ENCODE peak calls at places on chromosomes 3 and 15, in four cellular contexts. D, V, R and F are unnamed samples.

GRCh38 chr3:3801510-3801841 is 2.2 kb downstream of the LRRN1 start:
- ATAC-seq in D (no peak), V (no peak), R (no peak), F (no peak)

GRCh38 chr3:188385295-188385694 is 231.3 kb downstream of the LPP start:
- ATAC-seq in D (no peak), V (no peak), R (no peak), F (no peak)

GRCh38 chr15:42591238-42591936 is 16.0 kb downstream of the STARD9 start:
- ATAC-seq in D (peak), V (peak), R (no peak), F (no peak)

GRCh38 chr3:133472242-133472641 is 72.4 kb downstream of the BFSP2 start:
- ATAC-seq in D (no peak), V (no peak), R (peak), F (peak)

GRCh38 chr3:182728248-182728647 is 65.1 kb upstream of the ATP11B start:
- ATAC-seq in D (no peak), V (no peak), R (no peak), F (no peak)

GRCh38 chr3:38361496-38361895 is 14.9 kb downstream of the XYLB start:
- ATAC-seq in D (no peak), V (no peak), R (no peak), F (no peak)

GRCh38 chr3:195186041-195186709 is 84.8 kb downstream of the XXYLT1 start:
- ATAC-seq in D (peak), V (no peak), R (no peak), F (no peak)

GRCh38 chr15:65659502-65660052 is 37.8 kb downstream of the SLC24A1 start:
- ATAC-seq in D (no peak), V (no peak), R (no peak), F (no peak)

GRCh38 chr15:85289677-85290365 is 90.6 kb upstream of the AKAP13 start:
- ATAC-seq in D (no peak), V (peak), R (peak), F (no peak)

GRCh38 chr3:170751894-170752283 is 118.1 kb downstream of the RPL22L1 start:
- ATAC-seq in D (no peak), V (no peak), R (no peak), F (peak)

GRCh38 chr3:141431411-141432378 is 55.1 kb upstream of the RASA2 start:
- ATAC-seq in D (peak), V (peak), R (no peak), F (peak)

GRCh38 chr3:135649361-135649760 is 316.2 kb upstream of the PPP2R3A start:
- ATAC-seq in D (no peak), V (no peak), R (peak), F (no peak)

GRCh38 chr3:197949767-197950660 is at the start of gene RPL35A:
- ATAC-seq in D (peak), V (peak), R (peak), F (peak)

GRCh38 chr3:197015790-197016705 is 13.6 kb downstream of the MELTF start:
- ATAC-seq in D (peak), V (peak), R (peak), F (no peak)

GRCh38 chr15:81073796-81074195 is 60.3 kb upstream of the CFAP161 start:
- ATAC-seq in D (no peak), V (no peak), R (no peak), F (no peak)

GRCh38 chr3:5093786-5094185 is 28.3 kb upstream of the ARL8B start:
- ATAC-seq in D (no peak), V (no peak), R (no peak), F (no peak)

GRCh38 chr3:183664913-183665381 is 29.5 kb downstream of the KLHL24 start:
- ATAC-seq in D (no peak), V (no peak), R (no peak), F (no peak)

GRCh38 chr3:115819785-115820384 is 196.6 kb downstream of the GAP43 start:
- ATAC-seq in D (peak), V (peak), R (peak), F (peak)

GRCh38 chr15:70197318-70197944 is 99.7 kb upstream of the TLE3 start:
- ATAC-seq in D (no peak), V (no peak), R (no peak), F (no peak)

GRCh38 chr15:58771621-58772235 is 626 bp downstream of the MINDY2 start:
- ATAC-seq in D (peak), V (peak), R (peak), F (peak)

GRCh38 chr3:100463002-100463401 is 29.4 kb upstream of the TMEM45A start:
- ATAC-seq in D (peak), V (peak), R (peak), F (peak)

GRCh38 chr15:77723756-77724155 is 91.0 kb upstream of the LINGO1 start:
- ATAC-seq in D (no peak), V (no peak), R (no peak), F (no peak)

GRCh38 chr3:171417813-171418212 is 42.4 kb downstream of the TNIK start:
- ATAC-seq in D (no peak), V (peak), R (peak), F (peak)

GRCh38 chr3:196518999-196519737 is 4.0 kb upstream of the SMCO1 start:
- ATAC-seq in D (peak), V (peak), R (no peak), F (peak)

GRCh38 chr3:188133646-188134045 is 20.3 kb upstream of the LPP start:
- ATAC-seq in D (no peak), V (no peak), R (no peak), F (no peak)

GRCh38 chr15:25863067-25863967 is at the start of gene ATP10A:
- ATAC-seq in D (no peak), V (no peak), R (no peak), F (peak)

GRCh38 chr3:106263556-106263955 is 394.7 kb upstream of the CBLB start:
- ATAC-seq in D (no peak), V (no peak), R (no peak), F (no peak)

GRCh38 chr3:34284959-34285358 is 486.5 kb downstream of the PDCD6IP start:
- ATAC-seq in D (peak), V (no peak), R (no peak), F (no peak)

GRCh38 chr15:75131269-75131643 is 70.4 kb upstream of the C15orf39 start:
- ATAC-seq in D (no peak), V (no peak), R (no peak), F (peak)

GRCh38 chr15:67089218-67090193 is 24.1 kb downstream of the SMAD3 start:
- ATAC-seq in D (peak), V (no peak), R (no peak), F (no peak)

GRCh38 chr3:3800076-3800448 is 831 bp downstream of the LRRN1 start:
- ATAC-seq in D (no peak), V (peak), R (no peak), F (no peak)

GRCh38 chr15:88911766-88912118 is 1.4 kb downstream of the MFGE8 start:
- ATAC-seq in D (peak), V (no peak), R (peak), F (no peak)

GRCh38 chr15:74995779-74996765 is 709 bp downstream of the SCAMP5 start:
- ATAC-seq in D (no peak), V (peak), R (no peak), F (peak)

GRCh38 chr15:101348643-101349496 is 53.8 kb upstream of the SNRPA1 start:
- ATAC-seq in D (no peak), V (peak), R (peak), F (peak)

GRCh38 chr3:16388850-16389411 is 123.9 kb downstream of the OXNAD1 start:
- ATAC-seq in D (no peak), V (no peak), R (no peak), F (no peak)

GRCh38 chr3:147799601-147800000 is 390.4 kb downstream of the ZIC1 start:
- ATAC-seq in D (no peak), V (no peak), R (no peak), F (no peak)

GRCh38 chr3:197487911-197488391 is 67.8 kb downstream of the BDH1 start:
- ATAC-seq in D (peak), V (peak), R (no peak), F (peak)

GRCh38 chr15:92808611-92809063 is 91.5 kb upstream of the CHD2 start:
- ATAC-seq in D (peak), V (peak), R (peak), F (no peak)

GRCh38 chr15:63605036-63605435 is 7.8 kb downstream of the FBXL22 start:
- ATAC-seq in D (no peak), V (no peak), R (no peak), F (no peak)

GRCh38 chr15:63602595-63602994 is 5.4 kb downstream of the FBXL22 start:
- ATAC-seq in D (no peak), V (no peak), R (no peak), F (no peak)

GRCh38 chr15:63601727-63602185 is 4.6 kb downstream of the FBXL22 start:
- ATAC-seq in D (no peak), V (no peak), R (no peak), F (no peak)

GRCh38 chr15:63604281-63604680 is 7.1 kb downstream of the FBXL22 start:
- ATAC-seq in D (no peak), V (no peak), R (no peak), F (no peak)

DNA sequence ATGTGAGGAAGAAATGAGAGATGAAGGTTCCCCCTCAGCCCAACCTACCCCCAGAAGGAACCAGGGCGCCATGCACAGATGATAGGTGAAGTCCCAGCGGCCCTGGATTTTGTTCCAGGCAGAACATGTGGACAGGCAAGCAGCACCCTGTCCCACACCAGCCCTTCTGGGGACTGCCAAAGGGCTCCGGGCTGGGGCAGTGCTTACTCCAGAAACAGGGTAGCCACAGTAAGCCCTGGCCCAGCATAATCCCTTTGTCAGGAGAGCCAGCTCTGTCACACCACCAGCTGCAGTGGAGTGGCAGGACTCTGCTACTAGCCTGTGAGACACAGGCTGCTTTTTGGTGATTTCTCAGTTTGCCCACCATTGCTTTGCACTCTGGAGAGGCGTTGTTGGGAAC is 6.3 kb downstream of the FBXL22 start:
- ATAC-seq in D (no peak), V (no peak), R (no peak), F (no peak)
- TF ChIP-seq POLR2AphosphoS5 in D (no peak), V (no peak), R (no peak), F (no peak)

GRCh38 chr3:89504432-89504831 is 397.0 kb downstream of the EPHA3 start:
- ATAC-seq in D (no peak), V (no peak), R (no peak), F (no peak)
- TF ChIP-seq EP300 in D (no peak), V (no peak), R (no peak), F (no peak)

GRCh38 chr3:128275316-128276150 is 122.3 kb downstream of the EEFSEC start:
- ATAC-seq in D (no peak), V (no peak), R (no peak), F (no peak)

GRCh38 chr3:128274837-128275236 is 121.6 kb downstream of the EEFSEC start:
- ATAC-seq in D (no peak), V (no peak), R (no peak), F (no peak)

GRCh38 chr3:128277378-128278049 is 124.2 kb downstream of the EEFSEC start:
- ATAC-seq in D (no peak), V (no peak), R (no peak), F (no peak)

GRCh38 chr3:128276577-128277183 is 123.4 kb downstream of the EEFSEC start:
- ATAC-seq in D (no peak), V (no peak), R (no peak), F (no peak)

DNA sequence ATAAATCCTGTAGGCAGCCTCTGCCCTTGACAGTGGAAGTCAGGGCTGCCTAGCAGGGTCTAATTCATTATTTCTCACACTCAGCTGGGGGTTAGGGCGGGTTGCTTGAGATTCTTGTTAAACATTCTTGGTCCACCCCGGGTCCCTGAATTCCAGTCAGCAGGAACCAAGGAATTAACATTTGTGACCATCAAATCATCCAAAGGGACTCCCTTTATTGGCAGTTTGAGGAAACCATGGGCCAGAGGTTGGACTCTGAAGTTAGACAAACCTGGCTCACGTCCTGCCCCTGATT is 122.8 kb downstream of the EEFSEC start:
- ATAC-seq in D (no peak), V (no peak), R (no peak), F (no peak)
- TF ChIP-seq POLR2AphosphoS5 in D (no peak), V (no peak), R (no peak), F (no peak)

GRCh38 chr3:43286886-43287301 is 554 bp downstream of the SNRK start:
- ATAC-seq in D (peak), V (peak), R (no peak), F (peak)
- TF ChIP-seq EP300 in D (no peak), V (no peak), R (no peak), F (no peak)

DNA sequence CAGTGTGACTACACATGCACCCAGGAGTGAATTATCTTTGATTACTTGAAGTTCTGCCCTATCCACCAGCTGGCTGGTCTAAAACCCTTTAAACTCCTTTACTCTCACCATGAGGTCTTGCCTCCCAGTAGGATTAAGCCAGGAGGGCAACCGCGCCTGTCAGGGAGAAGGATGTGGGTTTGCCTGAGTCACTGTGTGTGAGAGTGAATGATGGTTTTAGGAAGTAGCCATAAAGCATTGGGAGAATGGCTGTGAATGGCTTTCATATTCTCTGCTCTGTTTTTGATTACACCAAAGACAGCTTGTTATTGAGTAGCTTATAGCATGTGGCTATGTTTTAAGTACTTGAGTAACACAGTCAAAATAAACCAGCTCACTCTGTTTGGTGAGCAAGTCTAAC is 637.7 kb upstream of the TBL1XR1 start:
- ATAC-seq in D (peak), V (no peak), R (no peak), F (no peak)
- TF ChIP-seq POLR2AphosphoS5 in D (no peak), V (no peak), R (no peak), F (no peak)

DNA sequence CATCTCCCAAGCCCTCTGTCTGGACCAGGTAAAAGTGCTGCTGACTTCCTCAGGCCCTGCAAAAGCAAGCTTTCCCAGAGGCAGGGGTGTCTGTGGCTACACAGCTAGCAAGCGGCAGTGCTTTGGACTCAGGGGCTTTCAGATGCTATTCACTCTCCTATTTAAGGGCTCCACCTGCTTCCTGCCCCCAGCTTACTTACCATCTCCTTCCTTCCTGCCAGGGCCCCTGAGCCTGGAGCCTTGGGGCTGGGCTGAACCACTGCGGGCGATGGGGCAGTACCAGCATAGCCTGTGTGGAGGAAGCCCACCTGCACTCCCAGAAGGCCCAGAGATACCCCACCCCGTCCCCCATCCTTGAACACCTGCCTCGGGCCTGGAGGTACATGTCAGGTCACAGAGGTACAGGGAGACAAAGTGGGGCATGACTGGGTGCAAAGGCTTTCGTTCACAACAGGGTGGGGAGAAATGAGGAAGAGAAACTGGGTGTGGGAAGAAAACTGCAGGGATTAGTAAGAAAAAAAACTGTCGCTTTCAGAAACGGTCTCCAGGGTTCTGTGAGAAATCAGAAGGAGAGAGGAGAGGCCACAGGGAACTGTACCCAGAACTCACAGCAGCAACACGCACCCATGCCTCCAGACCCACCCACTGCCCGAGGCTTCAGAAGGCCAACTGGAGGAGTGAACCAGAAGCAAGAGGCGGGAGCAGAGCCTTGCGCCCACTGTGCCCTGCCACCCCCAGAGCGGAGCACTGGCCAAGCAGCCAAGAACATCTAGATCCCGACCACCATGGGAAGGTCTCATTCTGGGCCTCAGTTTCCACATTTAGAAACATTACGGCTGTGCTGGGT is 49.5 kb downstream of the CCDC12 start:
- ATAC-seq in D (no peak), V (no peak), R (no peak), F (no peak)
- TF ChIP-seq EP300 in D (no peak), V (no peak), R (no peak), F (no peak)

GRCh38 chr3:191566469-191566868 is 105.5 kb downstream of the PYDC2 start:
- ATAC-seq in D (no peak), V (no peak), R (no peak), F (no peak)

GRCh38 chr3:191568206-191568605 is 107.2 kb downstream of the PYDC2 start:
- ATAC-seq in D (no peak), V (no peak), R (no peak), F (no peak)

GRCh38 chr3:191563722-191564121 is 102.8 kb downstream of the PYDC2 start:
- ATAC-seq in D (no peak), V (no peak), R (no peak), F (no peak)
- TF ChIP-seq POLR2AphosphoS5 in D (no peak), V (no peak), R (no peak), F (no peak)

GRCh38 chr15:48825075-48825474 is 14.2 kb upstream of the CEP152 start:
- ATAC-seq in D (no peak), V (no peak), R (no peak), F (no peak)

GRCh38 chr15:48828906-48829305 is 18.0 kb upstream of the CEP152 start:
- ATAC-seq in D (no peak), V (no peak), R (no peak), F (no peak)

GRCh38 chr15:48823706-48824105 is 12.8 kb upstream of the CEP152 start:
- ATAC-seq in D (no peak), V (no peak), R (no peak), F (no peak)

DNA sequence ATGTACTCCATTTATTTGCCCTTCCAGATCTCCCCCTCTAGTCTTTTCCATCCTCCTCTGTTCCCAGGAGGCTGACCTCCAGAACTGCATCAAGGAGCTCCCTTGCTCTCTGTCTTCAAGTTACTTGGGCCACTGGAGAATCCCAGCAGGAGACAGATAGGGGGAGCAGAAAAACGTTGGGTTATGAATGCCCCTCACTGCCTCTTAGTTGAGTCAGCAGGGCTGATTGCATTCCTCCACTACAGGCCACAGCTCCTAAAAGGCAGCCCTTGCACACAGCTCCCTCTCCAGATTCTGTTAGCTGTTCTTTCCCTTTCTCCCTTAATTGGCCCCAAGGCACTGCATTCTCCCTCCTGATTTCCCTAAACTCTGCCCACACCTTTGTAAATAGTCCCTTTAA is 12.4 kb upstream of the CEP152 start:
- ATAC-seq in D (no peak), V (no peak), R (no peak), F (no peak)
- TF ChIP-seq EP300 in D (no peak), V (no peak), R (no peak), F (no peak)

GRCh38 chr3:186772281-186772885 is 11.0 kb upstream of the EIF4A2 start:
- ATAC-seq in D (no peak), V (no peak), R (no peak), F (no peak)

GRCh38 chr3:186775999-186776398 is 7.4 kb upstream of the EIF4A2 start:
- ATAC-seq in D (peak), V (peak), R (no peak), F (no peak)

DNA sequence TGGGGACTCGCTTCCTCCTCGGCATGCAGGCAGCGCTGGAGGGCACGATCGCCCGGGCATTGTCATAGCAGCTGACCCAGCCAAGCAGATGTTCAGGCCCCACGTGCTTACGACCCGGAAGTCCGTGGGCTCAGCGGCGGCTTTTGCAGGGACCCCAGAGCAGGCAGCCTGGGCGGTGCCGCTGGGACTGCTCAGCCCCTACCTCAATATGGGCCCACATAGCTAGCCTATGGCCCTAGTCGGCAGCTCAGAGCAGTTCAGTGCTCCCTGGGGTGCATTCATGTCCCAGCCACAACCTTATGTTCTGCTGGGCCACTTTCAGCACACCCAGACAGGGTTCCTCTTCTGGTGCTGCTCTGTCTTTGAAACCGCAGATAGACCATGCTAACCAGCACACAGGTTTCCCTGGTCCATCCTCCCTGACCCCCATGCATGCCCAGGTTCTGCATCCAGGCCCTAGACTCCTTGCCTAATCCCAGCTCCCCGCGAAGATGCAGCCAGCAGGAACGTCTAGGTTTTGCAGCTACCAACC is 10.4 kb upstream of the EIF4A2 start:
- ATAC-seq in D (peak), V (peak), R (peak), F (peak)
- TF ChIP-seq POLR2AphosphoS5 in D (no peak), V (no peak), R (no peak), F (no peak)